ENCODE peak calls at places on chromosomes 13 and 19, in four cellular contexts. H is K562, X is HepG2, B is H1. O is an unnamed sample.

GRCh38 chr19:4374451-4375163 is 25.7 kb downstream of the SH3GL1 start:
- DNase-seq in H (peak; percentile 97), X (peak; percentile 79), B (no peak), O (no peak)

GRCh38 chr13:111187879-111188643 is 73.0 kb downstream of the ARHGEF7 start:
- DNase-seq in B (no peak), H (no peak), X (no peak), O (no peak)

GRCh38 chr19:54162884-54163283 is 3.4 kb upstream of the LENG1 start:
- DNase-seq in H (no peak), X (no peak), B (no peak), O (no peak)

GRCh38 chr13:32316030-32316344 is 679 bp downstream of the BRCA2 start:
- DNase-seq in H (no peak), B (no peak), X (no peak), O (no peak)

GRCh38 chr19:33797821-33798633 is 1.4 kb downstream of the KCTD15 start:
- DNase-seq in X (no peak), H (peak; percentile 84), B (peak; percentile 74), O (peak; percentile 71)

GRCh38 chr13:32019612-32020233 is 11.9 kb upstream of the FRY start:
- DNase-seq in X (peak; percentile 73), H (peak; percentile 28), B (no peak), O (peak; percentile 58)

GRCh38 chr13:77583551-77583950 is 48.0 kb downstream of the SCEL start:
- DNase-seq in H (no peak), B (no peak), X (no peak), O (no peak)

GRCh38 chr13:21812192-21812626 is 141.3 kb downstream of the FGF9 start:
- DNase-seq in X (peak; percentile 25), B (no peak), H (no peak), O (no peak)

GRCh38 chr13:23701646-23702045 is 131.4 kb downstream of the TNFRSF19 start:
- DNase-seq in X (no peak), B (no peak), H (no peak), O (no peak)

GRCh38 chr19:18629166-18630088 is 7.4 kb upstream of the KLHL26 start:
- DNase-seq in H (no peak), B (no peak), X (no peak), O (no peak)

GRCh38 chr13:106350208-106350607 is 185.3 kb downstream of the EFNB2 start:
- DNase-seq in B (no peak), X (no peak), H (no peak), O (no peak)

GRCh38 chr19:55176116-55176515 is 4.0 kb downstream of the SYT5 start:
- DNase-seq in H (peak; percentile 69), B (no peak), X (no peak), O (no peak)

GRCh38 chr19:12314553-12314952 is 18.9 kb downstream of the ZNF563 start:
- DNase-seq in X (peak; percentile 85), H (no peak), B (no peak), O (no peak)

GRCh38 chr19:55391702-55392615 is 6.2 kb downstream of the RPL28 start:
- DNase-seq in H (no peak), B (no peak), X (no peak), O (no peak)

GRCh38 chr19:4581381-4582111 is 22.1 kb upstream of the SEMA6B start:
- DNase-seq in B (peak; percentile 86), H (peak; percentile 76), X (no peak), O (peak; percentile 64)

GRCh38 chr13:30796132-30796832 is 60.9 kb downstream of the ALOX5AP start:
- DNase-seq in H (no peak), B (no peak), X (no peak), O (no peak)

GRCh38 chr19:10552596-10553053 is 8.9 kb downstream of the ATG4D start:
- DNase-seq in B (peak; percentile 85), H (peak; percentile 60), X (no peak), O (peak; percentile 50)

GRCh38 chr13:73754727-73755292 is 379.4 kb downstream of the KLF12 start:
- DNase-seq in B (no peak), H (peak; percentile 29), X (peak; percentile 59), O (no peak)

GRCh38 chr13:37869506-37869755 is 141 bp downstream of the TRPC4 start:
- DNase-seq in H (no peak), B (no peak), X (no peak), O (no peak)

GRCh38 chr19:37218592-37218935 is 550 bp downstream of the ZNF383 start:
- DNase-seq in X (no peak), H (peak; percentile 19), B (no peak), O (no peak)

GRCh38 chr13:80399340-80400163 is 58.6 kb upstream of the SPRY2 start:
- DNase-seq in B (no peak), H (no peak), X (no peak), O (no peak)
- TF ChIP-seq JUN in B (no peak), H (no peak), X (no peak), O (no peak)

GRCh38 chr19:44748426-44749254 is at the start of gene BCL3:
- DNase-seq in X (no peak), H (peak; percentile 69), B (no peak), O (no peak)
- TF ChIP-seq ATF2 in X (no peak), H (no peak), B (no peak), O (no peak)

GRCh38 chr19:2973229-2973628 is 4.1 kb upstream of the TLE6 start:
- DNase-seq in B (no peak), X (no peak), H (no peak), O (no peak)

GRCh38 chr19:2967972-2968371 is 9.4 kb upstream of the TLE6 start:
- DNase-seq in X (no peak), H (no peak), B (no peak), O (no peak)

GRCh38 chr19:2970201-2970838 is 7.0 kb upstream of the TLE6 start:
- DNase-seq in H (no peak), X (no peak), B (no peak), O (no peak)

GRCh38 chr19:2964874-2965273 is 12.5 kb upstream of the TLE6 start:
- DNase-seq in B (no peak), H (no peak), X (no peak), O (no peak)

GRCh38 chr19:2969104-2969504 is 8.3 kb upstream of the TLE6 start:
- DNase-seq in B (no peak), H (peak; percentile 38), X (no peak), O (no peak)
- TF ChIP-seq JUN in B (no peak), H (no peak), X (no peak), O (no peak)

DNA sequence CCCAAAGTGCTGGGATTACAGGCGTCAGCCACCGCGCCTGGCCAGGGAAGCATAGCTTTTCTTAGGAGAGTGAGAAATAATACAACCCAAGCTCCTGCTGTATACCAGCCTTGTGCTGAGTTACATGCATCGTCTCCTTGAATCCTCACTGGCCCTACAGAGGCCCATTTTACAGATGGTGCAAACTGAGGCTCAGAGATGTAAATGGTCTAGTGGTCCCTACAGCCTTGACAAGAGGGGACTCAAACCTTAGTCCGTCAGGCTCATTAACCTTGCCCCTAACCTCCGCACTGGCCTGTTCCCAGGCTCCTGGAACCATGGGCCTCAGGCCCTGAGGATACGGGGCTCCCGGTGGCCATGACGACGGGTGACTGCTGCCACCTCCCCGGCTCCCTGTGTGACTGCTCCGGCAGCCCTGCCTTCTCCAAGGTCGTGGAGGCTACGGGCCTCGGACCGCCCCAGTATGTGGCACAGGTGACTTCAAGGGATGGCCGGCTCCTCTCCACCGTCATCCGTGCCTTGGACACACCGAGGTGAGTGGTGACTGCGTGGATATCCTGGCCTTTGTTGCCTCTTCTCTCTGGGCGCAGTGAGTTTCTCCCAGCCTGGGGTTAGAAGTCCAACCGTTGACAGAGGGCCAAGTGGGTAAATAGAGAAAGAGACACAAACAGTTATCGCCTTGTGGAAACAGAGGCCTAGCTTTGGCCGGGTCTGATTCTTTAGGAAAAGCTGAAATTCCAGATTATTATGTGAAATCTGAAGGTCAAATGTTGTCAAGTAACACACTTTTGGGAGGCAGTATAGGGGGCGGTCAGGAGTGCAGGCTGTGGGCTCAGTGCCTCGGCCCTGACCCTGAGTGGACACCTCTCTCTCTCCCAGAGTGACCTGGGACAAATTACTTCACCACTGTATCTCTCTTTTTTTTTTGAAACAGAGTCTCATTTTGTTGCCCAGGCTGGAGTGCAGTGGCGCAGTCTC is 8.7 kb downstream of the MARCHF2 start:
- DNase-seq in X (peak; percentile 70), B (no peak), H (no peak), O (no peak)
- TF ChIP-seq ATF2 in X (no peak), B (no peak), H (no peak), O (no peak)

DNA sequence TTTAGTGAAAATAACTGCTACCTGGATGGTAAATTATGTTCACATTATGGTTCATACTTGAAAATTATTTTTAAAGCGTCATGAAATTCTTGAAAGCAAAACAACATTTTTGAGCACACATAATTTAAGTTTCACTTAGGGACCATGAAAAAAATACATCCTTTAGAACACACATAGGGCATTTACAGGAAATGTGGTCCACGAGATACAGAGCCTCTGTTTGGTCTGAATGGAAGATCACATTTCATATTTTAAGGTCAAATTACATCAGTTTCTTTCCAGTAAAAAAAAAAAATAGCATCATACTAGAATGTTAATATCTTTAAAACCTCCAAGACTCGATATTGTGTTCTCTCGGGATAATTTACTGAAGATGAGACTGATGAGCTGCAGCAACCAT is 720.8 kb downstream of the DIAPH3 start:
- DNase-seq in H (no peak), X (no peak), B (no peak), O (no peak)
- TF ChIP-seq JUN in H (no peak), X (no peak), B (no peak), O (no peak)